ENCODE peak calls at places on chromosome 19, in four cellular contexts. C is WTC11, T is H1, N is K562. P is an unnamed sample.

GRCh38 chr19:39833160-39833463 is 850 bp downstream of the DYRK1B start:
- DNase-seq in N (no peak), C (no peak), T (no peak), P (no peak)

GRCh38 chr19:55160128-55160985 is 2.8 kb upstream of the TNNI3 start:
- DNase-seq in N (peak; percentile 93), T (peak; percentile 96), C (peak; percentile 100), P (peak; percentile 98)

GRCh38 chr19:3224346-3225325 is at the start of gene CELF5:
- DNase-seq in T (no peak), N (peak; percentile 90), C (peak; percentile 68), P (peak; percentile 99)

GRCh38 chr19:10478903-10479384 is 24.2 kb downstream of the KEAP1 start:
- DNase-seq in C (peak; percentile 94), N (peak; percentile 94), T (peak; percentile 80), P (peak; percentile 90)

GRCh38 chr19:3605361-3605760 is 1.3 kb downstream of the TBXA2R start:
- DNase-seq in T (no peak), N (no peak), C (no peak), P (no peak)

GRCh38 chr19:35294859-35295258 is 2.9 kb downstream of the MAG start:
- DNase-seq in C (no peak), T (no peak), N (no peak), P (no peak)

GRCh38 chr19:46776927-46777911 is 11.2 kb downstream of the SLC1A5 start:
- DNase-seq in N (peak; percentile 79), T (peak; percentile 60), C (peak; percentile 91), P (peak; percentile 69)

GRCh38 chr19:47623921-47624391 is 15.0 kb downstream of the BICRA start:
- DNase-seq in T (no peak), N (no peak), C (no peak), P (no peak)

GRCh38 chr19:34481861-34482379 is 362 bp downstream of the WTIP start:
- DNase-seq in C (peak; percentile 39), N (no peak), T (no peak), P (peak; percentile 77)

GRCh38 chr19:47109541-47110375 is 3.8 kb downstream of the ZC3H4 start:
- DNase-seq in T (no peak), C (no peak), N (peak; percentile 59), P (no peak)

GRCh38 chr19:7149956-7150705 is 80.6 kb downstream of the ZNF557 start:
- DNase-seq in C (no peak), T (no peak), N (no peak), P (peak; percentile 19)

GRCh38 chr19:28582344-28582743 is 630.6 kb downstream of the UQCRFS1 start:
- DNase-seq in T (no peak), C (no peak), N (no peak), P (no peak)

GRCh38 chr19:35204799-35205732 is 23.5 kb downstream of the FAM187B start:
- DNase-seq in C (no peak), N (peak; percentile 52), T (no peak), P (no peak)

GRCh38 chr19:11963566-11964355 is 1.1 kb upstream of the ZNF763 start:
- DNase-seq in N (peak; percentile 52), T (peak; percentile 57), C (peak; percentile 91), P (peak; percentile 81)

GRCh38 chr19:55858401-55858800 is 22.1 kb downstream of the NLRP4 start:
- DNase-seq in N (no peak), C (no peak), T (no peak), P (no peak)

GRCh38 chr19:33723512-33723911 is 73.2 kb upstream of the KCTD15 start:
- DNase-seq in T (no peak), N (no peak), C (no peak), P (no peak)

GRCh38 chr19:51698296-51698695 is 5.2 kb downstream of the SPACA6 start:
- DNase-seq in N (no peak), T (no peak), C (no peak), P (peak; percentile 5)

GRCh38 chr19:40143612-40144011 is 47.6 kb upstream of the MAP3K10 start:
- DNase-seq in T (no peak), C (no peak), N (no peak), P (no peak)

GRCh38 chr19:35392742-35393350 is 22.0 kb downstream of the GPR42 start:
- DNase-seq in T (no peak), N (no peak), C (no peak), P (no peak)

GRCh38 chr19:9018163-9018875 is 8.1 kb upstream of the MUC16 start:
- DNase-seq in T (no peak), N (no peak), C (no peak), P (no peak)

GRCh38 chr19:4267101-4267900 is 11.8 kb upstream of the SHD start:
- DNase-seq in C (peak; percentile 88), T (peak; percentile 61), N (peak; percentile 80), P (peak; percentile 89)

GRCh38 chr19:33736158-33736557 is 60.5 kb upstream of the KCTD15 start:
- DNase-seq in C (no peak), N (no peak), T (no peak), P (no peak)

GRCh38 chr19:34675919-34676318 is 1.0 kb downstream of the SCGB2B2 start:
- DNase-seq in C (no peak), T (no peak), N (no peak), P (no peak)

GRCh38 chr19:13986348-13986904 is 19.7 kb downstream of the RFX1 start:
- DNase-seq in N (no peak), T (peak; percentile 68), C (peak; percentile 83), P (peak; percentile 97)

GRCh38 chr19:13983213-13983889 is 22.8 kb downstream of the RFX1 start:
- DNase-seq in C (no peak), T (no peak), N (no peak), P (no peak)

GRCh38 chr19:13984186-13984585 is 21.9 kb downstream of the RFX1 start:
- DNase-seq in C (no peak), N (no peak), T (no peak), P (peak; percentile 42)

GRCh38 chr19:13985771-13986347 is 20.3 kb downstream of the RFX1 start:
- DNase-seq in N (no peak), T (no peak), C (peak; percentile 47), P (no peak)

GRCh38 chr19:13984875-13985741 is 21.0 kb downstream of the RFX1 start:
- DNase-seq in T (no peak), C (no peak), N (no peak), P (no peak)
- TF ChIP-seq TEAD4 in T (no peak), C (no peak), N (no peak), P (no peak)

GRCh38 chr19:30445385-30445784 is 73.2 kb downstream of the ZNF536 start:
- DNase-seq in T (no peak), N (no peak), C (no peak), P (no peak)

GRCh38 chr19:30444686-30445232 is 72.6 kb downstream of the ZNF536 start:
- DNase-seq in C (no peak), N (no peak), T (no peak), P (no peak)

GRCh38 chr19:30442715-30443114 is 70.5 kb downstream of the ZNF536 start:
- DNase-seq in N (no peak), T (no peak), C (no peak), P (no peak)

GRCh38 chr19:30444253-30444671 is 72.1 kb downstream of the ZNF536 start:
- DNase-seq in N (no peak), C (no peak), T (no peak), P (no peak)

GRCh38 chr19:30443531-30444252 is 71.5 kb downstream of the ZNF536 start:
- DNase-seq in N (no peak), C (no peak), T (no peak), P (no peak)
- TF ChIP-seq TEAD4 in N (no peak), C (no peak), T (no peak), P (no peak)

GRCh38 chr19:2132731-2133490 is 18.5 kb downstream of the AP3D1 start:
- DNase-seq in N (no peak), C (no peak), T (no peak), P (no peak)

GRCh38 chr19:2136796-2137195 is 14.6 kb downstream of the AP3D1 start:
- DNase-seq in C (no peak), T (no peak), N (no peak), P (no peak)

GRCh38 chr19:2138061-2138728 is 13.2 kb downstream of the AP3D1 start:
- DNase-seq in C (no peak), T (no peak), N (no peak), P (no peak)

GRCh38 chr19:2132191-2132590 is 19.2 kb downstream of the AP3D1 start:
- DNase-seq in N (no peak), C (no peak), T (no peak), P (no peak)

DNA sequence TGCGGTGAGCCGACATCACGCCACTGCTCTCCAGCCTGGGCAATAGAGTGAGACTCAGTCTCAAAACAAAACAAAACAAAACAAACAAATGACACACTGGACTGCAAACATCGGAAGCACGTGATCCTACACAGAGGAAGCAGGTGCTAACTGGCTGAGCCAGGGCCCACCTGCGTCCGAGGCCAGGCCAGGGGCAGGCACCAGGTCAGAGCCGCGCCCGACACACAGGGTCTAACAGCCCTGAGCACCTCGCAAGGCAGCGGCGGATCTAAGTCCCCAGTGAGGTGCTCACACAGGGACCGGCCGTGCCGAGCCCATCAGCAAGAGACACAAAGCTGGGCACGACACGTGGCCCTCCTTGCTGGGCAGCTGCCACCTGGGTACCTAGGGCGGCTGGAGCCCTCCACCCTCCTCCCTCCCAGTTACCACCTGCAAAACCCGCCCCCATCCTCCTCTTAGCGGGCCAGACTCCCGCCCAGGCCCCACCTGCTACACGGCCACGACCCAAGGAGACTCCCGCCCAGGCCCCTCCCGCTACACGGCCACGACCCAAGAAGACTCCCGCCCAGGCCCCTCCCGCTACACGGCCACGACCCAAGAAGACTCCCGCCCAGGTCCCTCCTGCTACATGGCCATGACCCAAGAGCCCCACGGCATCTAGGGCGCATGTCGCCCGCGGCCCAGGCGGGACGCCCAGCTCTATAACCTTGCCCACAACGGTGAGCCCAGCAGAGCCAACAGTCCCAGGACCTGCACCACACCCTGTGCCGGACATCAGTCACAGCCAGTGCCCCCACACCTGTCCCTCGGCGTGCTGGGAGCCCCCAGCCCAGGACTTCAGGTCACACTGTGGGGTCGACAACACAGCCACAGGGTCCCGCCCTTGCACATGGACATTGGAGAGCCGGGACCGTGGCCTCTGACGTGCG is 15.6 kb downstream of the AP3D1 start:
- DNase-seq in N (no peak), T (no peak), C (no peak), P (no peak)
- TF ChIP-seq TEAD4 in N (no peak), T (no peak), C (no peak), P (no peak)

GRCh38 chr19:17830567-17831418 is 9.5 kb upstream of the INSL3 start:
- DNase-seq in C (peak; percentile 98), N (peak; percentile 100), T (peak; percentile 93), P (peak; percentile 99)

GRCh38 chr19:17826508-17827056 is 5.3 kb upstream of the INSL3 start:
- DNase-seq in C (no peak), T (no peak), N (no peak), P (no peak)

GRCh38 chr19:17831419-17831888 is 10.1 kb upstream of the INSL3 start:
- DNase-seq in N (no peak), C (peak; percentile 32), T (no peak), P (no peak)

GRCh38 chr19:17832443-17833208 is 11.3 kb upstream of the INSL3 start:
- DNase-seq in N (no peak), T (no peak), C (no peak), P (no peak)

DNA sequence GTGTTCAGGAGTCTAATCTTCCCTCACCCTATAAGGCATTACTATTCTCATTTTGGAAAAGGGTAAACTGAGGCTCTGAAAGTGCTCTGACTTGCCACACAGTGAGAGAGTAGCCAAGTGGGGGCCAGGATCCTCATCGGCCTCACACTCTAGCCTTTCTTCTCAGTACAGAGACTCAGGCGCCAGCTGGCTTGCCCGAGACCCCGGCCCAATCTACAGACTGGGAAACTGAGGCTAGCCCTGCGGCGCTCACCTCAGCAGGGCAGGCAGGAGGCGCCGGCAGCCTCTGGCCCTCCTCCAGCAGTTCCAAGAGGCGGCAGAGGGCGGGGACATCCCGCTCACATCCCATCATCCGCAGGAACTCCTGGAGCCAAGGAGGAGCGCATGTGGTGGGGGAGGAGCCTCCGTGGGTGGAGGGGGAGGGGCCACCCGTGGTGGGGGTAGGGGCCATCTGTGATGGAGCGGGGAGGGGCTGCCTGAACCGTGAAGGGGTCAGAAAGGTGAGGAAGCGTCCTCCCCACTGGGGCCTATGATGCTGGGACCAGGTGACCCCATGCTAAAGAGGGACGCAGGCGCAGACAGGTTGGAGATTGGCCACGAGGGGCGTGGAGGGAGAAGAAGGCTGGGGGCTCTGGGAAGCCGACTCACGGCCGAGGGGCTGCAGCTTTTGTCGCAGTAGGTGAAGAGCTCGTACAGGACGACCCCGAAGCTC is 8.7 kb upstream of the INSL3 start:
- DNase-seq in N (peak; percentile 66), T (peak; percentile 89), C (peak; percentile 92), P (peak; percentile 96)
- TF ChIP-seq TEAD4 in N (no peak), T (no peak), C (no peak), P (no peak)

P was measured in SK-N-SH.